ENCODE peak calls at places on chromosomes 3 and 15, in nine cellular contexts. One of them, this sample, is unnamed.

GRCh38 chr3:108153451-108153981 is 62.7 kb upstream of the CD47 start:
- DNase-seq in HS-5: no peak
- DNase-seq in T-cell: peak
- DNase-seq in colonic mucosa: peak
- DNase-seq in transverse colon: peak
- DNase-seq in non-pigmented ciliary epithelial cell: no peak
- DNase-seq in effector memory CD8-positive, alpha-beta T cell: peak
- DNase-seq in HL-60: no peak
- DNase-seq in right lobe of liver: no peak
- DNase-seq in this sample: peak

GRCh38 chr3:190811775-190812480 is 50.6 kb downstream of the GMNC start:
- DNase-seq in HS-5: peak
- DNase-seq in T-cell: no peak
- DNase-seq in colonic mucosa: no peak
- DNase-seq in transverse colon: no peak
- DNase-seq in non-pigmented ciliary epithelial cell: peak
- DNase-seq in effector memory CD8-positive, alpha-beta T cell: no peak
- DNase-seq in HL-60: peak
- DNase-seq in right lobe of liver: peak
- DNase-seq in this sample: no peak

GRCh38 chr15:26679927-26680326 is 92.9 kb downstream of the GABRB3 start:
- DNase-seq in HS-5: no peak
- DNase-seq in T-cell: no peak
- DNase-seq in colonic mucosa: no peak
- DNase-seq in transverse colon: no peak
- DNase-seq in non-pigmented ciliary epithelial cell: no peak
- DNase-seq in effector memory CD8-positive, alpha-beta T cell: no peak
- DNase-seq in HL-60: no peak
- DNase-seq in right lobe of liver: no peak
- DNase-seq in this sample: no peak

GRCh38 chr15:99343836-99344551 is 92.7 kb downstream of the LRRC28 start:
- DNase-seq in HS-5: no peak
- DNase-seq in T-cell: peak
- DNase-seq in colonic mucosa: no peak
- DNase-seq in transverse colon: peak
- DNase-seq in non-pigmented ciliary epithelial cell: no peak
- DNase-seq in effector memory CD8-positive, alpha-beta T cell: no peak
- DNase-seq in HL-60: no peak
- DNase-seq in right lobe of liver: no peak
- DNase-seq in this sample: no peak

GRCh38 chr3:142993958-142994442 is 7.4 kb upstream of the U2SURP start:
- DNase-seq in HS-5: no peak
- DNase-seq in T-cell: peak
- DNase-seq in colonic mucosa: peak
- DNase-seq in transverse colon: peak
- DNase-seq in non-pigmented ciliary epithelial cell: no peak
- DNase-seq in effector memory CD8-positive, alpha-beta T cell: peak
- DNase-seq in HL-60: peak
- DNase-seq in right lobe of liver: peak
- DNase-seq in this sample: peak

GRCh38 chr3:57971975-57972374 is 36.2 kb upstream of the FLNB start:
- DNase-seq in HS-5: no peak
- DNase-seq in T-cell: no peak
- DNase-seq in colonic mucosa: peak
- DNase-seq in transverse colon: peak
- DNase-seq in non-pigmented ciliary epithelial cell: no peak
- DNase-seq in effector memory CD8-positive, alpha-beta T cell: no peak
- DNase-seq in HL-60: no peak
- DNase-seq in right lobe of liver: no peak
- DNase-seq in this sample: no peak

GRCh38 chr15:25208735-25209134 is 230.1 kb downstream of the UBE3A start:
- DNase-seq in HS-5: no peak
- DNase-seq in T-cell: no peak
- DNase-seq in colonic mucosa: no peak
- DNase-seq in transverse colon: no peak
- DNase-seq in non-pigmented ciliary epithelial cell: no peak
- DNase-seq in effector memory CD8-positive, alpha-beta T cell: no peak
- DNase-seq in HL-60: no peak
- DNase-seq in right lobe of liver: no peak
- DNase-seq in this sample: no peak

GRCh38 chr3:42185044-42185443 is 80.9 kb downstream of the CCK start:
- DNase-seq in HS-5: no peak
- DNase-seq in T-cell: no peak
- DNase-seq in colonic mucosa: no peak
- DNase-seq in transverse colon: peak
- DNase-seq in non-pigmented ciliary epithelial cell: no peak
- DNase-seq in effector memory CD8-positive, alpha-beta T cell: no peak
- DNase-seq in HL-60: no peak
- DNase-seq in right lobe of liver: no peak
- DNase-seq in this sample: no peak

GRCh38 chr3:73279-73678 is 123.3 kb upstream of the CHL1 start:
- DNase-seq in HS-5: no peak
- DNase-seq in T-cell: no peak
- DNase-seq in colonic mucosa: no peak
- DNase-seq in transverse colon: no peak
- DNase-seq in non-pigmented ciliary epithelial cell: no peak
- DNase-seq in effector memory CD8-positive, alpha-beta T cell: no peak
- DNase-seq in HL-60: no peak
- DNase-seq in right lobe of liver: no peak
- DNase-seq in this sample: no peak

GRCh38 chr15:55897560-55898336 is 95.7 kb downstream of the NEDD4 start:
- DNase-seq in HS-5: peak
- DNase-seq in T-cell: no peak
- DNase-seq in colonic mucosa: peak
- DNase-seq in transverse colon: peak
- DNase-seq in non-pigmented ciliary epithelial cell: no peak
- DNase-seq in effector memory CD8-positive, alpha-beta T cell: no peak
- DNase-seq in HL-60: no peak
- DNase-seq in right lobe of liver: peak
- DNase-seq in this sample: no peak

GRCh38 chr3:177928156-177928555 is 608.1 kb upstream of the KCNMB2 start:
- DNase-seq in HS-5: no peak
- DNase-seq in T-cell: no peak
- DNase-seq in colonic mucosa: no peak
- DNase-seq in transverse colon: no peak
- DNase-seq in non-pigmented ciliary epithelial cell: no peak
- DNase-seq in effector memory CD8-positive, alpha-beta T cell: no peak
- DNase-seq in HL-60: no peak
- DNase-seq in right lobe of liver: no peak
- DNase-seq in this sample: no peak

GRCh38 chr3:183117046-183117445 is 17.8 kb upstream of the MCCC1 start:
- DNase-seq in HS-5: no peak
- DNase-seq in T-cell: no peak
- DNase-seq in colonic mucosa: no peak
- DNase-seq in transverse colon: no peak
- DNase-seq in non-pigmented ciliary epithelial cell: no peak
- DNase-seq in effector memory CD8-positive, alpha-beta T cell: no peak
- DNase-seq in HL-60: no peak
- DNase-seq in right lobe of liver: no peak
- DNase-seq in this sample: no peak

GRCh38 chr15:72179950-72180581 is 17.5 kb downstream of the GRAMD2A start:
- DNase-seq in HS-5: no peak
- DNase-seq in T-cell: no peak
- DNase-seq in colonic mucosa: no peak
- DNase-seq in transverse colon: no peak
- DNase-seq in non-pigmented ciliary epithelial cell: no peak
- DNase-seq in effector memory CD8-positive, alpha-beta T cell: no peak
- DNase-seq in HL-60: no peak
- DNase-seq in right lobe of liver: no peak
- DNase-seq in this sample: no peak

GRCh38 chr3:174846055-174846454 is 13.1 kb upstream of the NAALADL2 start:
- DNase-seq in HS-5: no peak
- DNase-seq in T-cell: no peak
- DNase-seq in colonic mucosa: no peak
- DNase-seq in transverse colon: no peak
- DNase-seq in non-pigmented ciliary epithelial cell: no peak
- DNase-seq in effector memory CD8-positive, alpha-beta T cell: no peak
- DNase-seq in HL-60: no peak
- DNase-seq in right lobe of liver: no peak
- DNase-seq in this sample: no peak

GRCh38 chr3:156307704-156308103 is 187.3 kb downstream of the KCNAB1 start:
- DNase-seq in HS-5: peak
- DNase-seq in T-cell: no peak
- DNase-seq in colonic mucosa: peak
- DNase-seq in transverse colon: peak
- DNase-seq in non-pigmented ciliary epithelial cell: peak
- DNase-seq in effector memory CD8-positive, alpha-beta T cell: no peak
- DNase-seq in HL-60: no peak
- DNase-seq in right lobe of liver: no peak
- DNase-seq in this sample: no peak